ENCODE peak calls at places on chromosome 2, in five cellular contexts. Z, X, A, I and D are unnamed samples.

GRCh38 chr2:113117594-113118262 is 9.7 kb upstream of the IL1RN start:
- DNase-seq in Z (peak), X (no peak), A (no peak), I (peak), D (no peak)

GRCh38 chr2:219567791-219568361 is 3.5 kb downstream of the OBSL1 start:
- DNase-seq in Z (no peak), X (no peak), A (no peak), I (no peak), D (no peak)

GRCh38 chr2:129056959-129057317 is 738.3 kb upstream of the HS6ST1 start:
- DNase-seq in Z (no peak), X (no peak), A (no peak), I (no peak), D (no peak)

GRCh38 chr2:82819936-82820335 is 1639.1 kb downstream of the SUCLG1 start:
- DNase-seq in Z (no peak), X (no peak), A (no peak), I (no peak), D (no peak)

GRCh38 chr2:159604159-159604558 is 12.2 kb downstream of the BAZ2B start:
- DNase-seq in Z (no peak), X (no peak), A (no peak), I (no peak), D (no peak)

GRCh38 chr2:39646891-39647780 is 18.6 kb upstream of the TMEM178A start:
- DNase-seq in Z (no peak), X (no peak), A (no peak), I (no peak), D (no peak)

GRCh38 chr2:237858294-237859081 is 935 bp upstream of the RAMP1 start:
- DNase-seq in Z (peak), X (peak), A (peak), I (peak), D (no peak)

GRCh38 chr2:166410828-166411472 is 35.2 kb upstream of the SCN9A start:
- DNase-seq in Z (no peak), X (no peak), A (no peak), I (no peak), D (no peak)

GRCh38 chr2:140508756-140509155 is 1622.1 kb downstream of the LRP1B start:
- DNase-seq in Z (no peak), X (no peak), A (no peak), I (no peak), D (no peak)

GRCh38 chr2:234322766-234323465 is 174.0 kb downstream of the ARL4C start:
- DNase-seq in Z (no peak), X (no peak), A (no peak), I (no peak), D (no peak)

GRCh38 chr2:240293126-240293864 is 142.2 kb upstream of the GPC1 start:
- DNase-seq in Z (no peak), X (no peak), A (no peak), I (peak), D (no peak)

GRCh38 chr2:138724296-138724695 is 55.9 kb downstream of the NXPH2 start:
- DNase-seq in Z (no peak), X (no peak), A (no peak), I (no peak), D (no peak)

GRCh38 chr2:137857871-137858270 is 106.4 kb upstream of the HNMT start:
- DNase-seq in Z (no peak), X (no peak), A (no peak), I (no peak), D (no peak)

GRCh38 chr2:101679801-101680487 is 17.6 kb upstream of the MAP4K4 start:
- DNase-seq in Z (no peak), X (no peak), A (no peak), I (no peak), D (no peak)

GRCh38 chr2:202030676-202031075 is 3.0 kb upstream of the FZD7 start:
- DNase-seq in Z (no peak), X (no peak), A (no peak), I (no peak), D (no peak)
- H3K27ac ChIP-seq in Z (no peak), X (no peak), A (no peak), I (no peak), D (no peak)

GRCh38 chr2:239225921-239226561 is 174.8 kb downstream of the HDAC4 start:
- DNase-seq in Z (no peak), X (no peak), A (no peak), I (peak), D (no peak)
- TF ChIP-seq CTCF in Z (no peak), X (no peak), A (no peak), I (no peak), D (no peak)

GRCh38 chr2:235614176-235614860 is 120.5 kb downstream of the AGAP1 start:
- DNase-seq in Z (no peak), X (no peak), A (peak), I (no peak), D (no peak)
- H3K27ac ChIP-seq in Z (no peak), X (no peak), A (peak), I (no peak), D (no peak)

GRCh38 chr2:55013936-55014335 is 36.3 kb downstream of the RTN4 start:
- DNase-seq in Z (no peak), X (no peak), A (no peak), I (no peak), D (no peak)
- TF ChIP-seq CTCF in Z (no peak), X (no peak), A (peak), I (no peak), D (no peak)

GRCh38 chr2:28448738-28449100 is 47.1 kb upstream of the PLB1 start:
- DNase-seq in Z (no peak), X (no peak), A (no peak), I (no peak), D (no peak)

GRCh38 chr2:28449126-28449488 is 46.8 kb upstream of the PLB1 start:
- DNase-seq in Z (no peak), X (no peak), A (no peak), I (no peak), D (no peak)

GRCh38 chr2:28449489-28450395 is 46.1 kb upstream of the PLB1 start:
- DNase-seq in Z (no peak), X (no peak), A (no peak), I (no peak), D (no peak)

GRCh38 chr2:28445448-28446258 is 50.2 kb upstream of the PLB1 start:
- DNase-seq in Z (no peak), X (no peak), A (peak), I (no peak), D (no peak)

DNA sequence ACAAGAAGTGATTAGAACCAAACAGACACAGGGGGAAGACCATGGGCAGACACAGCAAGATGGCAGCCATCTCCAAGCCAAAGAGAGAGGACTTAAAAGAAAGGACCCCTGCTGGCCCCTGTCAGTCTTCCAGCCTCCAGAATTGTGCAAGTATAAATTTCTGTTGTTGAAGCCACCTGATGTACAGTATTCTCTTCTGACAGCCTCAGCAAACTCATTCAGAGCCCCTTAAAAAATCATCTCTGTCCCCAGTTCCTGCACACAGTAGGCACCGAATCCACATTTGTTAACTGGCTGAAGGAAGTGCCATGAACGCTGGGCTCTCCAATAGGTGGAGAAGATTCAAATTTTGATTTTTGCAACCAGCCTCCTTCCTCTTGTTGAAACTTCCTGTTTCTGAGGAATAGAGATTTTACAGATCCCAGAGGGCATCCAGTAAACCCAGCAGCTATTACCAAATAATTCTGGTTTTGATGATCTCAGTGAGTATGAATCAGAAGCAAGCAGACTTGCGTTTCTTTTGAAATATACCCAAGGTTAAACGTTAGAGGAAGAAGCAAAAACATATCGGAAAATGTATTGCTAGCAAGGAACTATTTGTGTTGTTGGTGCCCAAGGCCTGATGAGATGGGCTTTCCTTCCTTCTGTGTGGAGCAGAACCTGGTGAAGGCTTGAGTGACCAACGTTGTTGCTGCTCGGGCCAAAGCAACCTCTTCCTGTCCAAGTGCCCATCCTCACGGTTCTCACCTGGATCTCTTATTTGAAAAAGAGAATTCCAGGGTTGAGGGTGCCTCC is 47.7 kb upstream of the PLB1 start:
- DNase-seq in Z (no peak), X (no peak), A (no peak), I (no peak), D (no peak)
- H3K27ac ChIP-seq in Z (no peak), X (no peak), A (no peak), I (peak), D (no peak)

DNA sequence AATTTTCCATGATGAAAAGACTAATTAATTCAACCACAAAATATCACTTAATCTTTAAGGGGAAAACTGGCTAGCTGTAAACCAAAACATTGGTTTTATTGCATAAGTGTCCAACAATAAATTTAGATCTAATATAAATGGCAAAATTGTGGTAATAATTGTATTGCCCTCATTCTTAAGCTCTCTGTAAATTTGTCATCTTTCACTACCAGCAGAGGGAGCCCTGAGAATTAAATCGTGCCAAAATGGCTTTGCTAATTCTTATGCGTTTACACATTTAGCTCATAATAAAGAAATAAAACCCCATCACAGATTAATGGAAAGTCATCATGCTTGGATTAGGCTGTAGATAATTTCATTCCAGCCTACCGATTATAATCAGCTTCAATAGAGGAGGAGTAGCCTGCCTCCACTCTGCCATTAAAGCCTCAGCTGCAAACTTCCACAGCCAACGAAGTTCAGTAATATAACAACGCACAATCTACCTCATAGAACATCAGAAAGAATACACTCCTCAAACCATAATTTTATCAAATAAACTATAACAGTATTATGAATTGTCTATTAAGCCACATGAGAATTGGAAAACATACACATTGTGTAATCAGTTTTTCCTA is 70.0 kb upstream of the ATP5MC3 start:
- DNase-seq in Z (no peak), X (no peak), A (no peak), I (no peak), D (no peak)
- TF ChIP-seq CTCF in Z (peak), X (peak), A (peak), I (no peak), D (peak)

GRCh38 chr2:171345971-171346722 is 87.6 kb downstream of the METTL8 start:
- DNase-seq in Z (no peak), X (no peak), A (no peak), I (no peak), D (no peak)
- H3K27ac ChIP-seq in Z (no peak), X (no peak), A (peak), I (no peak), D (no peak)

DNA sequence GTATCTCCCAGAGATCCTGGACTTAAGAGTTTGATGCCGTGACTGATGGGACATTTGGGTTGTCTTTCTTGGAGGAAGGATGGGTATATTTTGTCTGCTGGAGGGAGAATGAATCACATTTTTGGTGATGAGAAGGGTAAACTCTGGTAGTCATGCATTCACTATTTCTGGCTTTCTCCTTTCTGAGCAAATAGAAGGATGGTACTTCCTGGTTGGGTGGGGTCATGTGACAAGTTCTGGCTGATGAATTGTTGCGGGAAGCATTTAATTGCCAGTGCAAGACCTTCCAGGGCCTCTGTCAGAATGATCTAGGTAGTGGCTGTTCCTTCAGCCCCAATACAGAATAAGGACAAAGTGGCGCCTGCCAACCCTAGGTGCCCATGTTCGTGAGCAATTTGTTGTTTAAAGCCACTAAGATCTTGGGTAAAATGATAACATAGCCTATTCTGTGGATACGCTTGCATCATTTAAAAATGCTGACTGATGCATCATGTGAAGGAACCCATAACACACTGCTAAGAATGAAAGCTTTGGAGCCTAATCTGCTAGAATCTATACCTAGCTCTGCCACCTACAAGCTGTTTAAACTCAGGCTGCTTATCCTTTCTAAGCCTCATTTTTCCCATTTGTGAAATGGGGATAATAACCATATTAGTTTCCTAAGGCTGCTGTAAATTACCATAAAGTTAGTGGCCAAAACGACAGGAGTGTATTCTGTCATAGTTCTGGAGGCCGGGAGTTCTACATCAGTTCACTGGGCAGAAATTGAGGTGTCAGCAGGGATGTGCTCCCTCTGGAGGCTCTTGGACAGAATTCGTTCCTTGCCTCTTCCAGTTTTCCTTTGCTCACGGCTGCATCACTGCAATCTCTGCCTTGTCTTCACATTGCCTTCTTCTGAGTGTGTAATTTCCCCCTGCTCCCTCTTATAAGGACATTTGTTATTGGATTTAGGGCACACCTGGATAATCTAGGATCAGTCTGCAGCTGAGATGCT is 281.3 kb downstream of the AGPS start:
- DNase-seq in Z (no peak), X (no peak), A (no peak), I (no peak), D (no peak)
- TF ChIP-seq CTCF in Z (no peak), X (peak), A (no peak), I (no peak), D (no peak)

GRCh38 chr2:120472031-120472430 is 126.1 kb downstream of the INHBB start:
- DNase-seq in Z (no peak), X (no peak), A (no peak), I (no peak), D (no peak)

GRCh38 chr2:120470717-120471060 is 124.8 kb downstream of the INHBB start:
- DNase-seq in Z (no peak), X (no peak), A (no peak), I (no peak), D (no peak)

GRCh38 chr2:120469486-120469885 is 123.5 kb downstream of the INHBB start:
- DNase-seq in Z (no peak), X (no peak), A (no peak), I (no peak), D (no peak)

GRCh38 chr2:120470041-120470716 is 124.2 kb downstream of the INHBB start:
- DNase-seq in Z (peak), X (no peak), A (no peak), I (peak), D (peak)

GRCh38 chr2:120471166-120471565 is 125.2 kb downstream of the INHBB start:
- DNase-seq in Z (no peak), X (no peak), A (no peak), I (no peak), D (peak)
- H3K27ac ChIP-seq in Z (no peak), X (no peak), A (no peak), I (peak), D (no peak)